ENCODE peak calls at places on chromosome X, in eight cellular contexts. O is T-helper 17 cell; I is NCI-H2081; F is dorsolateral prefrontal cortex; K is astrocyte of the spinal cord; Y is heart right ventricle; T is CD4-positive, alpha-beta T cell; R is Right ventricle myocardium inferior. N is an unnamed sample.

GRCh38 chrX:103376979-103377324 is 614 bp downstream of the BEX3 start:
- DNase-seq in R (no peak), F (no peak), I (peak; percentile 66), K (no peak), Y (peak; percentile 7), T (no peak), O (no peak), N (no peak)

GRCh38 chrX:109327271-109327670 is 154.6 kb downstream of the GUCY2F start:
- DNase-seq in K (peak; percentile 55), F (no peak), I (no peak), T (no peak), R (no peak), O (no peak), Y (no peak), N (no peak)

GRCh38 chrX:12080265-12080664 is 58.0 kb upstream of the FRMPD4 start:
- DNase-seq in F (no peak), K (peak; percentile 26), I (peak; percentile 53), O (no peak), Y (no peak), T (no peak), R (no peak), N (no peak)

GRCh38 chrX:16239211-16239610 is 71.9 kb downstream of the MAGEB17 start:
- DNase-seq in O (no peak), K (peak; percentile 87), Y (no peak), F (no peak), I (no peak), T (no peak), R (no peak), N (no peak)

GRCh38 chrX:69158166-69159040 is 6.8 kb downstream of the PJA1 start:
- DNase-seq in T (peak; percentile 20), R (no peak), I (peak; percentile 6), K (peak; percentile 64), Y (peak; percentile 73), F (no peak), O (no peak), N (no peak)

GRCh38 chrX:32618154-32618553 is 593.2 kb downstream of the DMD start:
- DNase-seq in Y (no peak), T (no peak), F (no peak), O (no peak), R (no peak), K (no peak), I (no peak), N (no peak)

GRCh38 chrX:275967-276587 is 5.1 kb upstream of the PLCXD1 start:
- DNase-seq in Y (peak; percentile 78), R (peak; percentile 92), I (no peak), F (peak; percentile 35), T (peak; percentile 40), O (peak; percentile 46), K (peak; percentile 29), N (no peak)

GRCh38 chrX:46268429-46268828 is 276.8 kb downstream of the ZNF674 start:
- DNase-seq in F (no peak), I (no peak), Y (no peak), R (no peak), K (no peak), T (no peak), O (no peak), N (no peak)

GRCh38 chrX:46653482-46653881 is 79.9 kb downstream of the CHST7 start:
- DNase-seq in Y (no peak), I (no peak), F (no peak), T (no peak), K (no peak), R (no peak), O (no peak), N (no peak)

N was measured in nucleus accumbens.